ENCODE peak calls at places on chromosomes 7 and 10, in eight cellular contexts. V is SK-N-SH; L is Panc1; Y is colonic mucosa; D is K562; I is CD8-positive, alpha-beta T cell; X is body of pancreas; Z is H1. F is an unnamed sample.

GRCh38 chr10:61992683-61993629 is 91.5 kb downstream of the ARID5B start:
- DNase-seq in V (peak; percentile 23), Y (peak; percentile 62), I (peak; percentile 31), X (peak; percentile 25), L (no peak), D (no peak), Z (no peak), F (peak; percentile 90)

GRCh38 chr7:50416509-50417299 is 33.4 kb downstream of the FIGNL1 start:
- DNase-seq in V (no peak), Z (no peak), I (no peak), L (no peak), Y (no peak), X (no peak), D (no peak), F (no peak)

GRCh38 chr7:2523461-2523905 is 3.9 kb downstream of the LFNG start:
- DNase-seq in D (no peak), Z (peak; percentile 83), X (peak; percentile 86), Y (peak; percentile 70), L (no peak), I (no peak), V (no peak), F (no peak)

GRCh38 chr7:32154797-32155196 is 84.6 kb upstream of the PDE1C start:
- DNase-seq in Z (no peak), L (no peak), X (peak; percentile 13), D (no peak), Y (no peak), I (no peak), V (no peak), F (no peak)

GRCh38 chr10:59880976-59881510 is 25.3 kb downstream of the CCDC6 start:
- DNase-seq in D (peak; percentile 58), V (no peak), I (peak; percentile 22), L (no peak), X (no peak), Y (peak; percentile 17), Z (no peak), F (no peak)

GRCh38 chr7:100957832-100958421 is 8.6 kb downstream of the MUC3A start:
- DNase-seq in X (no peak), I (no peak), V (no peak), Z (no peak), D (peak; percentile 59), L (peak; percentile 32), Y (no peak), F (no peak)

GRCh38 chr10:132478341-132479023 is 59.1 kb upstream of the INPP5A start:
- DNase-seq in D (no peak), V (no peak), I (no peak), Z (no peak), Y (no peak), X (no peak), L (no peak), F (no peak)

GRCh38 chr7:85765698-85766298 is 578.9 kb upstream of the SEMA3D start:
- DNase-seq in X (no peak), L (no peak), Y (peak; percentile 34), Z (peak; percentile 40), D (no peak), V (no peak), I (no peak), F (no peak)

GRCh38 chr7:2151235-2151634 is 81.5 kb downstream of the MAD1L1 start:
- DNase-seq in L (no peak), V (peak; percentile 86), Z (no peak), D (no peak), X (no peak), Y (no peak), I (no peak), F (no peak)

GRCh38 chr7:98249106-98249505 is 2.9 kb downstream of the TECPR1 start:
- DNase-seq in D (no peak), X (no peak), L (no peak), Y (no peak), I (no peak), V (peak; percentile 18), Z (no peak), F (no peak)

GRCh38 chr7:28192786-28193581 is 12.4 kb upstream of the JAZF1 start:
- DNase-seq in X (no peak), V (no peak), Z (no peak), L (no peak), D (no peak), I (no peak), Y (no peak), F (no peak)

GRCh38 chr10:16195178-16195769 is 241.5 kb upstream of the PTER start:
- DNase-seq in Y (no peak), V (no peak), Z (no peak), X (no peak), D (no peak), L (no peak), I (no peak), F (no peak)

GRCh38 chr7:90384433-90384832 is 18.8 kb upstream of the CLDN12 start:
- DNase-seq in V (no peak), D (no peak), L (no peak), I (no peak), Z (no peak), X (no peak), Y (no peak), F (no peak)

GRCh38 chr7:114922652-114923402 is 933 bp downstream of the MDFIC start:
- DNase-seq in Y (peak; percentile 53), D (no peak), V (peak; percentile 53), Z (peak; percentile 49), X (peak; percentile 41), L (peak; percentile 12), I (peak; percentile 43), F (no peak)

GRCh38 chr7:21526007-21526406 is 16.8 kb upstream of the DNAH11 start:
- DNase-seq in Z (no peak), Y (no peak), L (no peak), X (no peak), V (peak; percentile 21), I (no peak), D (no peak), F (no peak)

GRCh38 chr10:3091346-3091787 is 24.0 kb downstream of the PFKP start:
- DNase-seq in Z (no peak), L (no peak), V (no peak), D (no peak), Y (no peak), X (no peak), I (no peak), F (no peak)

GRCh38 chr7:20958474-20958873 is 171.8 kb upstream of the SP8 start:
- DNase-seq in I (no peak), D (no peak), L (no peak), Z (no peak), V (no peak), X (no peak), Y (no peak), F (no peak)

DNA sequence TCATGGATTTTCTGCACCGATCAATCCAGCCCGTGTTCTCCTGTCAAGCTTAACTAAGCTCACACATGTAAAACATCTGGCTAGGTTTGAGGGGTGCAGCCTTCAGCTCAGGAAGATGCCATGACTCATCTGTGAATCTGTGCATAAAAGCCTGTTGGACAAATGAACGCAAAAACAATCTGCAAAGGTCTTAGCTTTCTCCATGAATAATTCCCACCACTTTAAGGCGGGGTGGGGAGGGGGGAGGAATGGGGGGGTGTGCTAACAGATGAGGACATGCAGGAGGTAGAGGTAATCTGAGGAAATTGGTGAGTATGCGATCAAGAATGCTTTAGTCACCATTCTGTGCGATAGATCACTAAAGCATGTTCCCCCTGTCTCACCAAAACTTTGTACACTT is 4.8 kb downstream of the DOCK4 start:
- DNase-seq in I (no peak), X (no peak), L (no peak), D (no peak), V (no peak), Z (no peak), Y (no peak), F (no peak)
- H3K36me3 ChIP-seq in I (no peaks in the 10 kb centered on the region), X (no peaks in the 10 kb centered on the region), L (no peaks in the 10 kb centered on the region), D (no peaks in the 10 kb centered on the region), V (no peaks in the 10 kb centered on the region), Z (no peaks in the 10 kb centered on the region), Y (no peaks in the 10 kb centered on the region), F (no peaks in the 10 kb centered on the region)

GRCh38 chr7:150325901-150326300 is 2.6 kb upstream of the ACTR3C start:
- DNase-seq in D (no peak), I (no peak), Y (no peak), V (no peak), X (no peak), Z (no peak), L (no peak), F (no peak)
- H3K36me3 ChIP-seq in D (peaks cover 67% of the 10 kb centered on the region), I (peaks cover 11% of the 10 kb centered on the region), Y (no peaks in the 10 kb centered on the region), V (no peaks in the 10 kb centered on the region), X (no peaks in the 10 kb centered on the region), Z (peaks cover 6% of the 10 kb centered on the region), L (no peaks in the 10 kb centered on the region), F (no peaks in the 10 kb centered on the region)

GRCh38 chr10:119761106-119761505 is 35.3 kb downstream of the INPP5F start:
- DNase-seq in I (no peak), Y (no peak), V (no peak), L (no peak), Z (no peak), X (no peak), D (no peak), F (peak; percentile 88)

GRCh38 chr10:119754936-119755335 is 29.1 kb downstream of the INPP5F start:
- DNase-seq in L (no peak), I (no peak), V (no peak), D (no peak), X (peak; percentile 58), Z (no peak), Y (no peak), F (no peak)

GRCh38 chr10:119759832-119760231 is 34.0 kb downstream of the INPP5F start:
- DNase-seq in I (no peak), V (no peak), Z (no peak), D (no peak), Y (no peak), L (no peak), X (no peak), F (no peak)

GRCh38 chr10:119755446-119755845 is 29.6 kb downstream of the INPP5F start:
- DNase-seq in I (no peak), L (no peak), Z (no peak), X (no peak), D (no peak), Y (no peak), V (no peak), F (no peak)

DNA sequence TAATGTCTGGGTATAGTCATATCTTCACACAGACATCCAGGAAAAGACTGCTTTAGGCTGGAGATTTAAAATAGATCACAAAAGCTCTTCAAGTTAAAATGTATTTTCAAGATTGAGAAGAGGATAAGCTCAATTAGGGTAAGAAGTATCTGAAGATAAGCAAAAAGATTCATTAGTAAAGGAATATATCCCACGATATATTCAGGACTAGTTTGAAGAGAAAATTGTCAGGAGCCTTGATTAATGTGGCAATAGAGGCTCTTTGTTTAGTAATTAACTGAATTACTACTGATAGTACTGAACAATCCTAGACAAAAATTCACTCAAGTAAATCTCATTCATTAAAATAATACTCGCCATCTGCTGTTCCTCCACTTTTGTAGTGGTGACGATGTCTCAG is 32.6 kb downstream of the INPP5F start:
- DNase-seq in D (no peak), L (no peak), X (no peak), Y (no peak), I (no peak), V (no peak), Z (no peak), F (no peak)
- H3K36me3 ChIP-seq in D (no peaks in the 10 kb centered on the region), L (no peaks in the 10 kb centered on the region), X (no peaks in the 10 kb centered on the region), Y (no peaks in the 10 kb centered on the region), I (no peaks in the 10 kb centered on the region), V (no peaks in the 10 kb centered on the region), Z (no peaks in the 10 kb centered on the region), F (no peaks in the 10 kb centered on the region)

DNA sequence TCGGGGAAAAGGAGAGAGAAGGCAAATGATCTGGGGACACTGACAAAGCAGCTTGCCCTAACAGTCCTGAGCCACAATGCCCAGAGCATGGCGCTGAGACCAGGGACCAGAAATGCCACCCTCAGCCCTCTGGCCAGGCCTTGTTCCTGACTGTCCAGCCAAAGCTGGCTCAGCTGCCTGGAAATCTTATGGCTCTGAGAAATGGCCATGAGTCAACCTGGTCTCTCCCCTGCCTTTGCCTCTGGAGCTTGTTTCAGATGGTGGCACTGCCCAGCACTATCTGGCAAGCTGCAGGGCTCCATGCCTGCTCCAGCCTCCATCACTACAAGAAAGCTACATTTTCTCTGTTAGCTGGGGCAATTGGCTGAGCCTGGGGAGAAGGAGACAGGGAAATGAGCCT is 90.5 kb upstream of the PLXNA4 start:
- DNase-seq in V (no peak), Y (no peak), Z (peak; percentile 3), L (no peak), I (no peak), X (no peak), D (no peak), F (no peak)
- H3K36me3 ChIP-seq in V (no peaks in the 10 kb centered on the region), Y (no peaks in the 10 kb centered on the region), Z (no peaks in the 10 kb centered on the region), L (no peaks in the 10 kb centered on the region), I (no peaks in the 10 kb centered on the region), X (no peaks in the 10 kb centered on the region), D (no peaks in the 10 kb centered on the region), F (no peaks in the 10 kb centered on the region)